ENCODE peak calls at places on chromosomes 7 and 10, in four cellular contexts. Z, R, I and T are unnamed samples.

GRCh38 chr10:125118701-125119100 is 41.7 kb downstream of the CTBP2 start:
- DNase-seq in Z (no peak), R (no peak), I (no peak), T (no peak)

GRCh38 chr7:8365499-8366110 is 67.8 kb upstream of the NXPH1 start:
- DNase-seq in Z (no peak), R (peak; percentile 43), I (no peak), T (no peak)

GRCh38 chr10:128793726-128794655 is 667.8 kb upstream of the MKI67 start:
- DNase-seq in Z (no peak), R (no peak), I (no peak), T (no peak)

GRCh38 chr7:131602304-131602993 is 46.0 kb upstream of the PODXL start:
- DNase-seq in Z (no peak), R (no peak), I (no peak), T (no peak)

GRCh38 chr7:25389489-25390106 is 161.3 kb upstream of the NPVF start:
- DNase-seq in Z (no peak), R (peak; percentile 67), I (peak; percentile 11), T (peak; percentile 21)

GRCh38 chr7:76054129-76055120 is 6.5 kb downstream of the MDH2 start:
- DNase-seq in Z (no peak), R (no peak), I (no peak), T (no peak)

GRCh38 chr7:74324499-74325229 is 35.5 kb downstream of the CLIP2 start:
- DNase-seq in Z (no peak), R (no peak), I (no peak), T (no peak)

GRCh38 chr10:120493411-120494312 is 36.6 kb downstream of the PLPP4 start:
- DNase-seq in Z (no peak), R (no peak), I (no peak), T (no peak)

GRCh38 chr7:100684534-100685042 is 9.5 kb downstream of the GIGYF1 start:
- DNase-seq in Z (no peak), R (no peak), I (no peak), T (no peak)

GRCh38 chr10:93816123-93816747 is 58.5 kb downstream of the LGI1 start:
- DNase-seq in Z (peak; percentile 51), R (peak; percentile 78), I (peak; percentile 50), T (peak; percentile 51)

GRCh38 chr7:130845581-130846085 is 111.6 kb upstream of the KLF14 start:
- DNase-seq in Z (no peak), R (no peak), I (no peak), T (no peak)

GRCh38 chr7:158256091-158256816 is 331.4 kb downstream of the PTPRN2 start:
- DNase-seq in Z (no peak), R (no peak), I (no peak), T (no peak)

GRCh38 chr7:112079671-112080070 is 126.5 kb downstream of the DOCK4 start:
- DNase-seq in Z (no peak), R (no peak), I (no peak), T (no peak)

GRCh38 chr7:27377988-27378387 is 135.4 kb downstream of the EVX1 start:
- DNase-seq in Z (no peak), R (no peak), I (no peak), T (no peak)
- TF ChIP-seq CTCF in Z (no peak), R (no peak), I (no peak), T (no peak)

GRCh38 chr10:43691503-43691902 is 42.8 kb upstream of the ZNF32 start:
- DNase-seq in Z (no peak), R (no peak), I (no peak), T (no peak)
- TF ChIP-seq CTCF in Z (no peak), R (peak; percentile 30), I (no peak), T (no peak)

GRCh38 chr10:11036424-11037011 is 18.8 kb downstream of the CELF2 start:
- DNase-seq in Z (peak; percentile 13), R (peak; percentile 50), I (no peak), T (no peak)
- TF ChIP-seq CTCF in Z (peak; percentile 51), R (peak; percentile 64), I (peak; percentile 33), T (peak; percentile 19)

DNA sequence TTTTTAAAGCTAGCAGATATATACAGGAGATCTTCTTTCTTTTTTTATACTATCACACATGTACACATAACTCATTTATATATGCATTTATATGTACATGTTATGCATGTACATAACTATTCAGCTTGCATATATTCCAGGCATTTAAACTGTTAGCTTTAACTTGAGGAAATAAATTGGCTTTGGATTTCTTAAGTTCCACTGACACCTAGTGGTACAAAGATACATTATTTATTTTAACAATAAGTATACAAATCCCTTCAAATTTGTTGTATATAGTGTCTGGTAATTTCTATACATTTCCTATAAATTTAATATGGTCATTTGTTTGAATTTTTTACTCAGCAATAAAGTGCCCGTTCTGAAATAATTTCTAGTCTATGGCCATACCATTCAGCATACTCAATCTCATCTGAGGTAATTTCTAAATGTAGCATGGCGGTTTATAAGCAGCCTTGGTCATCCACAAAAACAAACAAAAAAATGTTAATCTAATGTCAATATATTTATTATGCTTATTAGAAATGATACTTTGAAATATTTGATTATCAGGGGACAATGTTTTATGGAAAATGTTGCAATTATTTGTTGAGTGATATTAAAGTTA is 11.6 kb downstream of the ZDHHC6 start:
- DNase-seq in Z (no peak), R (no peak), I (no peak), T (no peak)
- TF ChIP-seq CTCF in Z (peak; percentile 47), R (peak; percentile 44), I (peak; percentile 61), T (peak; percentile 39)

GRCh38 chr7:104923010-104923421 is 91.0 kb upstream of the KMT2E start:
- DNase-seq in Z (peak; percentile 80), R (peak; percentile 88), I (peak; percentile 91), T (peak; percentile 68)
- TF ChIP-seq CTCF in Z (peak; percentile 77), R (peak; percentile 84), I (peak; percentile 77), T (peak; percentile 76)

DNA sequence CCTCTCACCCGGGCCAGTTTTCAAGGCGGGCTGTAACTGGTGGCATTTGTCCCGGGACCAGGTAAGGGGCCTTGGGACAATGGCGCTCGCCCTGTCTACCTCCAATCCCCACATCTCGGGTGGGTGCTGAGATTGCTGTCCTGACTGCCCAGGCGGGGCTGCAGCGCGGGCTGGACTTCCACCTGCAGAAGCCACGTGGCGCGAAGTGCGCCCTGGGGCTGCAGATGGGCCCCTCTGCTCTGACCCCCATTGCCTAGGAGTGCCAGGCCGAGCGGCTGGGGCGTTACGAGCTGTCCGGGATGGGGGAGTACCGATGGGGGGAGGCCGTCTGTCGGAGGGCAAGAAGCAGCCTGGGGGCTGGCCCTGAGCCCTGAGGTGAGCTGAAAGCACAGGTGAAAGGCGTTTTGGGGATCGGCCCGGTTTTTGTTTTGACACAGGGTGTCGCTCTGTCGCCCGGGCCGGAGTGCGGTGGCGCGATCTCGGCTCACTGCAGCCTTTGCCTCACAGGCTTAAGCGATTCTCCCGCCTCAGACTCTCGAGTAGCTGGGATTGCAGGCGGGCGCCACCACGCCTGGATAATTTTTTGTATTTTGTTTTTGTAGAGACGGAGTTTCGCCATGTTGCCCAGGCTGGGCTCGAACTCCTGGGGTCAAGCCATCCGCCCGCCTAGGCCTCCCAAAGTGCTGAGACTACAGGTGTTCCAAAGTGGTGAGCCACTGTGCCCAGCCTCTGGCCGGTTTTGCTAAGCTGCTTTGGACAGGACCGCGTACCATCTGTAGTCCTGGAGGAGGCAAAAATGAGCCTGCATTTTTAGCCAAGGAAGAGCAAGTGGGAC is at the start of gene SFXN2:
- DNase-seq in Z (peak; percentile 51), R (no peak), I (peak; percentile 73), T (no peak)
- TF ChIP-seq CTCF in Z (no peak), R (no peak), I (peak; percentile 21), T (peak; percentile 34)

GRCh38 chr7:46681865-46682503 is 760.9 kb upstream of the IGFBP3 start:
- DNase-seq in Z (no peak), R (no peak), I (no peak), T (no peak)
- TF ChIP-seq CTCF in Z (no peak), R (no peak), I (no peak), T (no peak)